ENCODE peak calls at places on chromosomes 4 and X, in four cellular contexts. S, P, I and V are unnamed samples. For H4K20me1, the result is how much of the 10 kb centered on the place peaks cover.

GRCh38 chr4:19806865-19807264 is 444.8 kb upstream of the SLIT2 start:
- DNase-seq in S (no peak), P (peak), I (no peak), V (no peak)

GRCh38 chr4:121375262-121375661 is 5.6 kb downstream of the QRFPR start:
- DNase-seq in S (no peak), P (no peak), I (no peak), V (no peak)

GRCh38 chr4:15894393-15894792 is 44.1 kb downstream of the FGFBP1 start:
- DNase-seq in S (no peak), P (no peak), I (no peak), V (no peak)

GRCh38 chr4:137819964-137820383 is 287.7 kb upstream of the PCDH18 start:
- DNase-seq in S (peak), P (peak), I (peak), V (peak)

GRCh38 chr4:75251547-75251946 is 262.7 kb downstream of the RCHY1 start:
- DNase-seq in S (peak), P (no peak), I (no peak), V (no peak)

GRCh38 chr4:121192500-121192899 is 28.4 kb upstream of the TNIP3 start:
- DNase-seq in S (peak), P (peak), I (peak), V (no peak)

GRCh38 chrX:101595739-101596419 is 21.9 kb downstream of the ARMCX6 start:
- DNase-seq in S (peak), P (peak), I (peak), V (peak)

GRCh38 chr4:81606796-81607550 is 135.3 kb upstream of the RASGEF1B start:
- DNase-seq in S (no peak), P (no peak), I (no peak), V (no peak)

GRCh38 chr4:52983563-52984303 is 121.6 kb downstream of the RASL11B start:
- DNase-seq in S (no peak), P (peak), I (peak), V (peak)

GRCh38 chr4:42280327-42281095 is 116.8 kb upstream of the SHISA3 start:
- DNase-seq in S (no peak), P (peak), I (peak), V (peak)

GRCh38 chr4:114399085-114399484 is 199.5 kb upstream of the UGT8 start:
- DNase-seq in S (no peak), P (no peak), I (no peak), V (no peak)

GRCh38 chrX:39196192-39197102 is 395.2 kb downstream of the MID1IP1 start:
- DNase-seq in S (peak), P (peak), I (no peak), V (peak)

GRCh38 chr4:71167083-71167482 is 171.7 kb upstream of the SLC4A4 start:
- DNase-seq in S (no peak), P (no peak), I (no peak), V (no peak)

GRCh38 chr4:48008021-48008596 is 8.4 kb downstream of the CNGA1 start:
- DNase-seq in S (no peak), P (no peak), I (no peak), V (no peak)

GRCh38 chr4:67327245-67327860 is 217.9 kb downstream of the CENPC start:
- DNase-seq in S (peak), P (peak), I (peak), V (peak)

GRCh38 chr4:76420901-76421581 is at the start of gene CCDC158:
- DNase-seq in S (no peak), P (no peak), I (no peak), V (no peak)

GRCh38 chr4:184664445-184665210 is 15.1 kb downstream of the PRIMPOL start:
- DNase-seq in S (no peak), P (peak), I (no peak), V (peak)

GRCh38 chrX:104921606-104922205 is 298.8 kb downstream of the TEX13A start:
- DNase-seq in S (no peak), P (no peak), I (no peak), V (no peak)

GRCh38 chr4:108788731-108789130 is 25.9 kb upstream of the ETNPPL start:
- DNase-seq in S (no peak), P (no peak), I (no peak), V (no peak)

GRCh38 chrX:113300580-113300979 is 459.9 kb upstream of the AMOT start:
- DNase-seq in S (no peak), P (no peak), I (no peak), V (no peak)

GRCh38 chrX:104427693-104428092 is 138.3 kb upstream of the IL1RAPL2 start:
- DNase-seq in S (no peak), P (no peak), I (no peak), V (no peak)

GRCh38 chr4:12144051-12144450 is 715.4 kb upstream of the HS3ST1 start:
- DNase-seq in S (no peak), P (no peak), I (no peak), V (no peak)

GRCh38 chr4:147078362-147078761 is 132.7 kb upstream of the TTC29 start:
- DNase-seq in S (no peak), P (no peak), I (no peak), V (no peak)

GRCh38 chrX:41023098-41023497 is 62.1 kb upstream of the USP9X start:
- DNase-seq in S (no peak), P (no peak), I (no peak), V (no peak)

GRCh38 chr4:138602664-138603063 is 360.5 kb upstream of the SLC7A11 start:
- DNase-seq in S (no peak), P (peak), I (no peak), V (no peak)

GRCh38 chrX:65551086-65551485 is 16.5 kb upstream of the LAS1L start:
- DNase-seq in S (no peak), P (no peak), I (no peak), V (no peak)

GRCh38 chr4:89797117-89797516 is 39.8 kb downstream of the SNCA start:
- DNase-seq in S (no peak), P (peak), I (peak), V (no peak)

GRCh38 chr4:106344324-106344970 is 24.1 kb downstream of the GIMD1 start:
- DNase-seq in S (no peak), P (peak), I (no peak), V (no peak)

GRCh38 chrX:19883878-19884277 is 3.5 kb downstream of the SH3KBP1 start:
- DNase-seq in S (peak), P (no peak), I (no peak), V (no peak)

GRCh38 chr4:150115851-150116250 is 37.6 kb downstream of the DCLK2 start:
- DNase-seq in S (no peak), P (peak), I (no peak), V (no peak)

GRCh38 chr4:169795585-169795984 is 37.8 kb upstream of the HPF1 start:
- DNase-seq in S (no peak), P (no peak), I (no peak), V (no peak)

GRCh38 chrX:131977619-131978018 is 45.5 kb upstream of the STK26 start:
- DNase-seq in S (no peak), P (no peak), I (peak), V (no peak)

GRCh38 chr4:83639849-83640493 is 104.1 kb downstream of the GPAT3 start:
- DNase-seq in S (peak), P (peak), I (peak), V (peak)

GRCh38 chrX:20427173-20427770 is 160.6 kb upstream of the RPS6KA3 start:
- DNase-seq in S (no peak), P (no peak), I (no peak), V (no peak)

GRCh38 chr4:89249313-89249712 is 58.3 kb downstream of the GPRIN3 start:
- DNase-seq in S (no peak), P (no peak), I (no peak), V (no peak)

GRCh38 chrX:78652971-78653822 is 5.9 kb downstream of the RTL3 start:
- DNase-seq in S (no peak), P (peak), I (peak), V (no peak)

GRCh38 chrX:31336419-31336818 is 264.6 kb upstream of the FTHL17 start:
- DNase-seq in S (no peak), P (no peak), I (no peak), V (no peak)

DNA sequence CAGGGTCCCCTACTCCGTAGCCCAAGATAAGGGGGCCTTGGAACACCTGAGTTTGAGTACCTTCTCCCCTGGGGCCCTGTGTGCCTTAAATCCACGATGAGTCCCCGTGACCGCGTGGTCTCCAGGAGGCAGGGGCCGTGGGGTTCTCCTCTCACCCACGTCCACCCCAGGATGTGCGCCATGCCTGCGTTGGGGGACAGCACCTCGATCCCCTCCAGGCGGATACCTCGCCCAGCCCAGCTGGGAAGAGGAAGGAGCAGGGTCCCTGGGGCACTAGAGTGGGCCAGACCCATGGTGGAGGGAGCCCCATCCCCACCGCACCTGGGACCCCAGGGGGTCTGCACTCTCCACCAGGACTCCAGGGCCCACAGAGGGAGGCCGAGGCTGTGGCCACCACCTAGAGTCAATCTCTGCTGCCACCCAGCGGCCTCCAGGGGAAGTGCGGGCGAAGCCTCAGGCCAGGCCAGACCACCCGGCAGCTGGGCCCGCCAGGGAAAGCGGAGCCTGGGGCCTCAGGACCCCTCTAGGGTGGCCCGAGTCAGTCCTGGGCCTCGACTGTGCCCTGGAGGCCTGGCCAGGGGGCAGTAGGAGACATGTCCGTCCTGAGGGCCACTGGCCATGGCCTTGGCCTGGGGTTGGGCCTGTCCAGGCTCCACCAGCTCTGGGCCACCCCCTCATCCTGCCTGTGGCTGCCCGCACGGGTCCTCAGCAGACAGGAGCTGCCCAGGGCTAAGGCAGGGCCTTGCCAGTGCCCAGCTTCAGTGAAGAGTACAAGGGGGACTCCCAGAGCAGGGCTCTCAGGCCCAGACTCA is 55.0 kb downstream of the FAM53A start:
- DNase-seq in S (no peak), P (peak), I (peak), V (peak)
- TF ChIP-seq FOS in S (no peak), P (no peak), I (no peak), V (no peak)

GRCh38 chr4:1294891-1295290 is 5.2 kb downstream of the MAEA start:
- DNase-seq in S (no peak), P (no peak), I (no peak), V (no peak)
- H4K20me1 ChIP-seq in S (under half), P (half or more), I (under half), V (under half)

GRCh38 chr4:3022112-3022511 is 52.2 kb downstream of the HTT-AS start:
- DNase-seq in S (no peak), P (no peak), I (no peak), V (no peak)
- TF ChIP-seq FOS in S (no peak), P (no peak), I (no peak), V (no peak)

DNA sequence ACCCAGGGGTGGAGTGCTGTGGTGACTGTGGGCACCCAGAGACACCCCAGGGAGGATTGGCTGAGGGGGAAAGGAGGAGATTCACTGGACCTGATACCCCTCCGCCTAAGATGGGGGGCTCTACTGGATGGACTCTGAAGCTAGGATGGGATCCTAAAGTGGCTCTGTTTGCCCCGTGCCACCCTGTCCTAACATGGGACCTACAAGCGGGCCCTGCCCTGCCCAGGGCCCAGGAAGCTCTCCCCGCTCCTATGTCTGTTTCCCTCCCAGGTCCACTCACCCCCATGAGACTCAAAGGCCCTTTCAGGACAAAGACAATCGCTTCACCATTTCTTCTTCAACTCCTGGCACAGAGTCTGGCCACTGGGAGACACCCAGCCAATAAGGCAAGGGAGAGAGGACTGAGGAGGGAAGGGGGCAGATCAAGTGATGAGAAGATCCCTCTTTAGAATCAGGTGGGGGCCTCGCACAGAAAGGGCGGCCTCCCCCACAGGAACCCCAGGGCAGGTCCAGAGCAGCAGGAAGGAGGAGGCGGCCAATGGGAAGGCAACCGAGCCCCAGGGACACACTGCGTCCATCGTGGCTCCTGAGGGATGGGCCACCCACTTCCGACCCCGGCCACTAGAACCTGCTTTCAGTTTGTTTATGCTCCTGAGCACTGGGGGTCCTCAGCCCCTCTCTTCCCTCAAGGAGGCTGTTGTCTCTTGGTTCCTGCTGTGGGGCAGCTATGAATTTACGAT is 155.4 kb downstream of the AFAP1 start:
- DNase-seq in S (no peak), P (no peak), I (no peak), V (no peak)
- H4K20me1 ChIP-seq in S (under half), P (under half), I (under half), V (under half)

DNA sequence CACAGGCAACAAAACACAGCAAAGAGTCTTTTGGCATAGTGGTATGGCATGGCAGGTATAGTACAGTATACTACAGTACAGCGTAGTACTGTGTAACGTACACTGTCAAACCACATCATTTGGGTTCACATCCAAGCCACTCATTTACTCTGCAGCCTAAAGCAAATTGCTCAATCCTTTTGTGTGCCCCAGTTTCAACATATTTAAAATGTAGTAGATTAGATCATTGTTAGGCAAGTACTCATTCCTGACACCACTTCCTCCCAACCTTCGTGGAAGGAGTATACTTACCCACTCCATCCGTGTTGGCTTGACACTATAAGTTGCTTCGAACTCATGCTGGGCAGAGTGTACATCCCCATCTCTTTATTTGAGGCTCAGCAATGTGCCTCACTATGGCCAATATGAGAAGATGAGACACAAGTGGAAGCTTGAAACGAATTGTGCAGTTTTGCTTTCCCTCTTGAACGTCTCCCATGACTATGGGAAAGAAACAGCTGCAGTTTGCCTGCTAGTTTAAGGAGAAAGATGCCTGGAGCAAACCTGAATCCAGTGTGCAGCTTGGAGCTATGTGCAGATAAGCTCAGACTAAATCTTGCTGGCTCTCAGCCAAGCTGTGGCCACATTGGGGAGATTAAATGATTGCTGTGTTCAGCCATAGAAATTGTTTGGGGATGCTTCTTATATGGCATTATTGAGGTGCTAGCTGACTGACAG is 85.7 kb upstream of the TBL1X start:
- DNase-seq in S (no peak), P (peak), I (no peak), V (no peak)
- TF ChIP-seq FOS in S (no peak), P (no peak), I (no peak), V (no peak)

GRCh38 chr4:3304831-3305609 is 12.2 kb downstream of the RGS12 start:
- DNase-seq in S (no peak), P (peak), I (peak), V (no peak)
- H4K20me1 ChIP-seq in S (under half), P (half or more), I (under half), V (half or more)

GRCh38 chr4:10619220-10619619 is 65.3 kb downstream of the CLNK start:
- DNase-seq in S (no peak), P (peak), I (peak), V (no peak)
- TF ChIP-seq FOS in S (no peak), P (no peak), I (no peak), V (no peak)

DNA sequence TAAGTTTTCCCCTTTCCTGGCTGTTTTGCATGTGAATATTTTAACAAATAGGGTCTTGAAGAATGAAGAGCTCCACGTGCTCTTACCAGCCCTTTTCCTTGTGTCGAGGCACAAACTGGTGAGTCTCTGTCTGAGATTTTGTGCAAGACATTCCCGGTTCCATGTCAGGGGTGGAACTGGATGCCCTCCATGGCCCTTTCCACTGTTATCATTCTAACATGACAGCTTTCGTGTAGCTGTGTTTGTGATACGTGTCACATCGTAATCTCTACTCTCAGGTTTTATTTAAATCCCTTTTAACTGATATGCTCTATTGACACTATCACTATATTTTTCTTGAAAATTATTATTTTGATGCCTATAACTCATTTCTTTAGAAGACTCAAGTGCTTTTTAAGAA is 130.4 kb downstream of the SORBS2 start:
- DNase-seq in S (no peak), P (no peak), I (no peak), V (no peak)
- H4K20me1 ChIP-seq in S (under half), P (under half), I (under half), V (under half)